ENCODE peak calls at places on chromosomes 3 and 15, in seven cellular contexts. V, L, R, J, K, T and N are unnamed samples.

GRCh38 chr3:19103510-19103909 is 44.8 kb upstream of the KCNH8 start:
- DNase-seq in V (peak), L (no peak), R (no peak), J (no peak), K (no peak), T (no peak), N (no peak)

GRCh38 chr3:59425942-59426341 is 376.1 kb upstream of the CFAP20DC start:
- DNase-seq in V (peak), L (no peak), R (no peak), J (no peak), K (no peak), T (no peak), N (no peak)

GRCh38 chr3:51702156-51702555 is 4.7 kb upstream of the GRM2 start:
- DNase-seq in V (no peak), L (no peak), R (no peak), J (no peak), K (no peak), T (no peak), N (no peak)

GRCh38 chr3:146781606-146782005 is 176.5 kb upstream of the PLSCR5 start:
- DNase-seq in V (no peak), L (no peak), R (no peak), J (no peak), K (no peak), T (no peak), N (no peak)

GRCh38 chr3:64859625-64860590 is 172.1 kb upstream of the ADAMTS9 start:
- DNase-seq in V (no peak), L (no peak), R (no peak), J (no peak), K (no peak), T (no peak), N (no peak)

GRCh38 chr3:123739146-123739545 is 145.0 kb downstream of the MYLK start:
- DNase-seq in V (no peak), L (no peak), R (no peak), J (no peak), K (no peak), T (no peak), N (no peak)

GRCh38 chr3:141070229-141070628 is 19.1 kb downstream of the SPSB4 start:
- DNase-seq in V (no peak), L (no peak), R (no peak), J (no peak), K (no peak), T (no peak), N (no peak)

GRCh38 chr3:77320514-77320913 is 280.6 kb downstream of the ROBO2 start:
- DNase-seq in V (peak), L (no peak), R (peak), J (peak), K (no peak), T (no peak), N (no peak)

GRCh38 chr15:90903733-90904536 is 833 bp downstream of the MAN2A2 start:
- DNase-seq in V (peak), L (peak), R (peak), J (peak), K (peak), T (no peak), N (no peak)

GRCh38 chr3:178289544-178290160 is 246.6 kb upstream of the KCNMB2 start:
- DNase-seq in V (peak), L (no peak), R (no peak), J (no peak), K (no peak), T (no peak), N (no peak)

GRCh38 chr3:184239710-184240109 is 9.1 kb downstream of the ALG3 start:
- DNase-seq in V (no peak), L (no peak), R (no peak), J (no peak), K (no peak), T (no peak), N (no peak)

GRCh38 chr3:7953449-7954015 is 548.1 kb upstream of the LMCD1 start:
- DNase-seq in V (no peak), L (no peak), R (peak), J (no peak), K (no peak), T (no peak), N (no peak)

GRCh38 chr15:38474155-38474757 is 20.3 kb downstream of the FAM98B start:
- DNase-seq in V (peak), L (peak), R (peak), J (peak), K (no peak), T (no peak), N (no peak)

GRCh38 chr15:89822951-89823701 is 8.5 kb upstream of the ANPEP start:
- DNase-seq in V (no peak), L (no peak), R (no peak), J (no peak), K (no peak), T (no peak), N (no peak)

GRCh38 chr3:66502981-66503380 is 2.2 kb upstream of the LRIG1 start:
- DNase-seq in V (no peak), L (no peak), R (no peak), J (no peak), K (no peak), T (no peak), N (no peak)
- TF ChIP-seq CTCF in V (no peak), L (no peak), R (no peak), J (no peak), K (no peak), T (no peak), N (no peak)

GRCh38 chr3:148958681-148959080 is 32.7 kb upstream of the GYG1 start:
- DNase-seq in V (no peak), L (no peak), R (no peak), J (no peak), K (no peak), T (no peak), N (no peak)

GRCh38 chr3:148954981-148955380 is 36.4 kb upstream of the GYG1 start:
- DNase-seq in V (no peak), L (no peak), R (no peak), J (no peak), K (no peak), T (no peak), N (no peak)

GRCh38 chr3:148953094-148953493 is 38.2 kb upstream of the GYG1 start:
- DNase-seq in V (no peak), L (no peak), R (no peak), J (no peak), K (no peak), T (no peak), N (no peak)

GRCh38 chr3:148955544-148956346 is 35.6 kb upstream of the GYG1 start:
- DNase-seq in V (peak), L (peak), R (peak), J (peak), K (peak), T (peak), N (peak)

GRCh38 chr3:148957586-148957985 is 33.8 kb upstream of the GYG1 start:
- DNase-seq in V (peak), L (peak), R (peak), J (peak), K (no peak), T (no peak), N (no peak)
- TF ChIP-seq CTCF in V (no peak), L (peak), R (peak), J (peak), K (no peak), T (peak), N (no peak)

DNA sequence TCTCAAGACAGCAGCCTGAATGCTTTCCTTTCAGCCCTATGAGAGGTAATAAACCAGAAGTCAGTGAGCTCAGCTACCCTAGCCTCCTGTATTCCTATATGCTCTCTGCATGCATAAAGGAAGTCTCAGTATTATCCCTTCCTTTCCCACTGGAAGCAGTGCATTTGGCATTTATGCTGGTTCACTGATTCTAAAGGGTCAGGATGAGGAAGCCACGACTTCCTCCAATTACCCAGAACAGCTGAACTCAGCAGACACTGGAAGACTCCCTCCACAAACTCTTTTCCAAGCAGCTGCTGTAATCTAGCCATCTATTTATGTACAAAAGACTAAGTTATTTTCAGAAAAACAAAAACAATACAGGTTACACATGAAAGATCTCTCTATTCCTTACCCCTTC is 266.6 kb downstream of the ZBBX start:
- DNase-seq in V (no peak), L (peak), R (no peak), J (no peak), K (no peak), T (no peak), N (no peak)
- TF ChIP-seq CTCF in V (no peak), L (no peak), R (no peak), J (no peak), K (no peak), T (no peak), N (no peak)

GRCh38 chr15:45457641-45458539 is 64.7 kb downstream of the SLC30A4 start:
- DNase-seq in V (peak), L (peak), R (peak), J (peak), K (peak), T (peak), N (peak)

GRCh38 chr15:45456212-45457106 is 66.1 kb downstream of the SLC30A4 start:
- DNase-seq in V (peak), L (no peak), R (no peak), J (no peak), K (peak), T (peak), N (peak)

GRCh38 chr15:45451265-45451664 is 71.3 kb downstream of the SLC30A4 start:
- DNase-seq in V (no peak), L (no peak), R (no peak), J (no peak), K (no peak), T (no peak), N (no peak)

GRCh38 chr15:45457215-45457614 is 65.3 kb downstream of the SLC30A4 start:
- DNase-seq in V (no peak), L (no peak), R (peak), J (no peak), K (no peak), T (no peak), N (no peak)

GRCh38 chr15:45454825-45455224 is 67.7 kb downstream of the SLC30A4 start:
- DNase-seq in V (peak), L (no peak), R (no peak), J (no peak), K (peak), T (peak), N (no peak)
- TF ChIP-seq CTCF in V (no peak), L (no peak), R (no peak), J (peak), K (no peak), T (no peak), N (no peak)

DNA sequence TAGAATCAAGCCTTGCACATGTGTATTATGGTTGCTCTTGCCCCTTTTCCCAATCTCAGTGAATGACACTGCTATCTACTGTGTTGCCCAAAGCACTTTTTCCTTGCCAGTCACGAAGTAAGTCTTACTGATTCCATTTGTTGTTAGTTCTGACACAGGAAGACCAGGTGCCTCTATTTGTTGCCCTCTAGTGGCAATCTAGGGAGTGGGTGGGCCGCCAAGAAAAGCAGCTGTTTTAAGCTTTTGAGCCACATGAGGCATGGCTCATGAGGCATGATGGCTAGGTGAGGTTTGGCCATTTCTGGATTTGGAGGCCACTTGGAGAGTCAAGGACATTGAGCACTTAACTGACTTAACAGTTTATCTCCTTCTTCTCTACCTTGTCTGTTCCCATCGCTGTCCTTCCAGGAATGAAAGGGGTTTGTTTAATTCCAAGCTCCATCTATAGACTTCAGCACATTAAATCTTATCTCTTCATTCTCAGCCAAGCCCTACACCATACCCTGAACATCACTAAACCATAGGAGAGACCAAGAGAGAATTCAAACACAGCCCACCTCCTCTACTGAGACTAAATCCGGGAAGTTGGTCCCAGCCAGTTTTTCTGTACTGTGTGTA is 103.1 kb downstream of the HCN4 start:
- DNase-seq in V (peak), L (peak), R (peak), J (peak), K (peak), T (peak), N (peak)
- TF ChIP-seq CTCF in V (peak), L (peak), R (peak), J (peak), K (peak), T (peak), N (peak)

DNA sequence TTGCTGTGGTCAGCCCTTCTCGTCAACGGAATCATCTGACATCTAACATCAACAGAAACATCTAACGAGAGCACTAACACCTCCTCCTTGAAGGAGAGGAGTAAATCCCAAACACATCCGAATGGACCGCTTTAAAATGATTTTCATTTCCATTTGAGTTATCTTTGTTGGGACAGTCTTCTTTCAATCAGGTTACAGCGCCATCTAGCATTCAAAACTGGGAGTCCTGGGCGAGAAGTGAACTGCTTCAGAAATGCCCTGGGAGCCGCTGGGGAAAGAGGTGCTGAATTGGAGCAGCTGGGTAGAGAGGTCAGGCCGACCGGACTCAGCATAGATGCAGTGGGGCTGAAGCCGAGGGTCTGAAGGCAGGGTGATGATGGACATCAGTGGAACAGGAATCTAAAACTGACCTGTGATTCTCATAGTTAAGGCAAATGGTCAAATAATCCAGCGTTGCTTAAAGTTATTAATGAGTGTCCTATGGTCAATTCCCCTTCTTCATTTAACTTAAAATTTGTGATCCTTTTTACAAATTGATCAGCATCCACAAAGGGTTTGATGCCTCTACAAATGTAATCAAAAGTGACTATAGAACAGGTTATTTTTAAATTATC is 170.0 kb upstream of the NDN start:
- DNase-seq in V (no peak), L (peak), R (peak), J (peak), K (peak), T (peak), N (peak)
- TF ChIP-seq CTCF in V (no peak), L (peak), R (peak), J (peak), K (peak), T (peak), N (peak)

GRCh38 chr15:41581110-41581509 is 22.1 kb downstream of the TYRO3 start:
- DNase-seq in V (peak), L (no peak), R (peak), J (no peak), K (no peak), T (no peak), N (no peak)
- TF ChIP-seq CTCF in V (peak), L (no peak), R (peak), J (peak), K (no peak), T (no peak), N (no peak)

GRCh38 chr3:46573701-46574100 is 7.6 kb upstream of the LRRC2 start:
- DNase-seq in V (no peak), L (no peak), R (peak), J (no peak), K (no peak), T (no peak), N (no peak)
- TF ChIP-seq CTCF in V (no peak), L (no peak), R (no peak), J (no peak), K (no peak), T (no peak), N (no peak)